ENCODE peak calls at places on chromosomes 2 and 18, in four cellular contexts. S is H1, T is stomach, L is breast epithelium. C is an unnamed sample.

GRCh38 chr2:33489835-33490431 is 13.5 kb downstream of the RASGRP3 start:
- DNase-seq in S (no peak), T (no peak), L (no peak), C (no peak)

GRCh38 chr2:234109321-234109720 is 58.8 kb downstream of the SPP2 start:
- DNase-seq in S (no peak), T (no peak), L (no peak), C (no peak)

GRCh38 chr2:105261061-105261460 is 19.5 kb downstream of the GPR45 start:
- DNase-seq in S (no peak), T (no peak), L (no peak), C (peak; percentile 40)

GRCh38 chr2:237388036-237388435 is 25.9 kb downstream of the COL6A3 start:
- DNase-seq in S (no peak), T (no peak), L (no peak), C (no peak)

GRCh38 chr18:63407734-63408133 is 14.5 kb downstream of the VPS4B start:
- DNase-seq in S (no peak), T (no peak), L (no peak), C (no peak)

GRCh38 chr18:49459404-49460171 is 857 bp downstream of the DYM start:
- DNase-seq in S (no peak), T (no peak), L (no peak), C (no peak)

GRCh38 chr2:241703128-241703604 is 1.3 kb downstream of the ING5 start:
- DNase-seq in S (no peak), T (peak; percentile 30), L (no peak), C (no peak)

GRCh38 chr2:42793314-42794270 is 1.2 kb upstream of the HAAO start:
- DNase-seq in S (no peak), T (no peak), L (no peak), C (no peak)

GRCh38 chr2:80167284-80167808 is 137.2 kb downstream of the LRRTM1 start:
- DNase-seq in S (no peak), T (no peak), L (no peak), C (no peak)

GRCh38 chr18:10727477-10727876 is 201.7 kb downstream of the NAPG start:
- DNase-seq in S (no peak), T (no peak), L (no peak), C (no peak)

GRCh38 chr2:85838181-85838580 is 50.6 kb downstream of the ST3GAL5 start:
- DNase-seq in S (no peak), T (no peak), L (no peak), C (no peak)

GRCh38 chr2:25159947-25160346 is 8.4 kb downstream of the POMC start:
- DNase-seq in S (no peak), T (no peak), L (no peak), C (no peak)

GRCh38 chr2:222655406-222655747 is 515 bp downstream of the FARSB start:
- DNase-seq in S (no peak), T (no peak), L (no peak), C (no peak)

GRCh38 chr2:195535911-195536522 is 121.0 kb upstream of the SLC39A10 start:
- DNase-seq in S (no peak), T (no peak), L (no peak), C (no peak)

GRCh38 chr2:134739879-134740301 is 21.1 kb upstream of the TMEM163 start:
- DNase-seq in S (no peak), T (no peak), L (no peak), C (no peak)

GRCh38 chr2:64595397-64596160 is 58.1 kb downstream of the SERTAD2 start:
- DNase-seq in S (no peak), T (no peak), L (no peak), C (no peak)

GRCh38 chr2:172745636-172746035 is 10.0 kb downstream of the RAPGEF4 start:
- DNase-seq in S (no peak), T (no peak), L (no peak), C (no peak)

GRCh38 chr2:121897335-121897970 is 142.0 kb downstream of the TSN start:
- DNase-seq in S (no peak), T (no peak), L (no peak), C (no peak)

GRCh38 chr2:218277921-218278320 is 7.6 kb downstream of the PNKD start:
- DNase-seq in S (no peak), T (no peak), L (no peak), C (no peak)

GRCh38 chr18:26549103-26549485 is 741 bp upstream of the KCTD1 start:
- DNase-seq in S (no peak), T (peak; percentile 30), L (no peak), C (peak; percentile 69)

GRCh38 chr2:39469807-39470206 is 32.7 kb upstream of the MAP4K3 start:
- DNase-seq in S (no peak), T (peak; percentile 38), L (no peak), C (no peak)

GRCh38 chr2:235754381-235755207 is 260.8 kb downstream of the AGAP1 start:
- DNase-seq in S (no peak), T (no peak), L (peak; percentile 67), C (no peak)

GRCh38 chr2:154125900-154126299 is 254.2 kb downstream of the GALNT13 start:
- DNase-seq in S (no peak), T (no peak), L (no peak), C (no peak)

GRCh38 chr18:43134876-43135275 is 19.4 kb upstream of the RIT2 start:
- DNase-seq in S (no peak), T (no peak), L (no peak), C (no peak)

GRCh38 chr2:181742908-181743722 is 62.8 kb upstream of the NEUROD1 start:
- DNase-seq in S (no peak), T (peak; percentile 48), L (no peak), C (no peak)

GRCh38 chr2:118130385-118130784 is 42.1 kb downstream of the INSIG2 start:
- DNase-seq in S (no peak), T (no peak), L (no peak), C (no peak)

GRCh38 chr2:23988371-23988770 is 21.5 kb upstream of the MFSD2B start:
- DNase-seq in S (no peak), T (no peak), L (no peak), C (no peak)

GRCh38 chr18:12625242-12625641 is 32.7 kb downstream of the SPIRE1 start:
- DNase-seq in S (no peak), T (no peak), L (no peak), C (no peak)

GRCh38 chr2:75646583-75647425 is at the start of gene MRPL19:
- DNase-seq in S (peak; percentile 44), T (peak; percentile 89), L (peak; percentile 72), C (peak; percentile 92)
- TF ChIP-seq POLR2A in S (peak; percentile 78), T (no peak), L (no peak), C (no peak)

GRCh38 chr2:238868616-238869292 is 20.9 kb downstream of the TWIST2 start:
- DNase-seq in S (no peak), T (peak; percentile 86), L (no peak), C (peak; percentile 95)
- TF ChIP-seq POLR2AphosphoS5 in S (no peak), T (peak; percentile 55), L (peak; percentile 53), C (peak; percentile 71)

DNA sequence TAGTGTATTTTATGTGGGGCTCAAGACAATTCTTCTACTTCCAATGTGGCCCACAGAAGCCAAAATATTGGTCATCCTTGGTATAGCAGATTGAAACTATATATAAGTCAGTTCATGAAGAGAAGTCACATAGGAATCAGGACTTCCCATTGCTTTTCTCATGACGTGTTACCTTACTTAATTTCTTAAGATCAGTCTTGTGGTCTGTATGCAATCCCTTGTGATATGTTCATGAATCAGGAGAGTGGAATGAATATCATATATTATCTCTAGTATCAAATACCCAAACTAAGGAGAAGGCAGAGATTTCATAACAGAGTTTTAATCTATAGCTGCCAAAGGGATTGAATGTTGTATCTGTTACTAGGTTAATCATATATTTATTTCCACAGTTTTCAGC is 1390.4 kb downstream of the SUCLG1 start:
- DNase-seq in S (no peak), T (no peak), L (no peak), C (no peak)
- H3K4me1 ChIP-seq in S (no peaks in the 10 kb centered on the region), T (no peaks in the 10 kb centered on the region), L (no peaks in the 10 kb centered on the region), C (no peaks in the 10 kb centered on the region)

DNA sequence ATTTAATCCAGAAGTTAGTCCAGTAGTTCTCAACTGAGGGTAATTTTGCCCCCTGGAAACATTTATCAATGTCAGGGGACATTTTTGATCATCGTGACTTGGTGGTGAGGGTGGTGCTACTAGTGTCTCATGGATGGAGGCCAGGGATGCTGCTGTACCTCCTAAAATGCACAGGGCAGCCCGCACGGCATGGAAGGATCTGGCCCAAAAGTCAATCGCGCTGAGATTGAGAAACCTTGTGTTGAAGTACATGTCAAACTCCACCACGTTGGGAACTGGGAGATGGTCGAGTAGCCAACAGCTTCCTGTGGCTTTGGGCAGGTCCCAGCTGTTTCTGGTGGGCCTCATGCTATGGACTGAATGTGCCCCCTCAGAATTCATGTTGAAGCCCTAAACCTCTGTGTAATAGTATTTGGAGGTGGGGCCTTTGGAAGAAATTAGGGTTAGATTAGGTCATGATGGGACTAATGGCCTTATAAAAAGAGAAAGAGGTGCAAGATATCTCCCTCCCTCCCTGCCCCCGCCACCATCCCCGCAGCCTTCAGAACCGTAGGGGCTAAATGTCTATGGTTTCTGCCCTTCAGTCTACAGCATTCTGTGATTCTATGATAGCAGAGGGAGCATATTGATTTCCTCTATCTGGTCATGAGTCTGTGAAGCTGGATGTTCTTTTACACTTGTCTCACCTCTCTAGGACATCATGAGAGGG is 259.7 kb downstream of the MYCN start:
- DNase-seq in S (no peak), T (no peak), L (no peak), C (no peak)
- TF ChIP-seq POLR2A in S (no peak), T (no peak), L (no peak), C (no peak)

C was measured in sigmoid colon.